ENCODE peak calls at places on chromosomes 6 and 20, in nine cellular contexts. M, J, P, Y, H, O, S, V and I are unnamed samples.

GRCh38 chr6:20719980-20720379 is 185.7 kb downstream of the CDKAL1 start:
- DNase-seq in M (no peak), J (no peak), P (no peak), Y (no peak), H (no peak), O (no peak), S (no peak), V (no peak), I (no peak)

GRCh38 chr6:113732384-113732966 is 124.7 kb upstream of the MARCKS start:
- DNase-seq in M (no peak), J (no peak), P (no peak), Y (peak), H (no peak), O (no peak), S (peak), V (no peak), I (no peak)

GRCh38 chr20:35288325-35289060 is 3.7 kb downstream of the FAM83C start:
- DNase-seq in M (no peak), J (no peak), P (no peak), Y (no peak), H (no peak), O (no peak), S (no peak), V (no peak), I (no peak)

GRCh38 chr6:24865161-24865560 is 66.4 kb upstream of the ARMH2 start:
- DNase-seq in M (no peak), J (no peak), P (no peak), Y (no peak), H (no peak), O (no peak), S (no peak), V (no peak), I (no peak)

GRCh38 chr6:82877213-82878195 is 188.1 kb downstream of the UBE3D start:
- DNase-seq in M (no peak), J (no peak), P (no peak), Y (no peak), H (no peak), O (no peak), S (peak), V (no peak), I (no peak)

GRCh38 chr20:22684763-22685443 is 100.5 kb upstream of the FOXA2 start:
- DNase-seq in M (no peak), J (no peak), P (no peak), Y (no peak), H (no peak), O (peak), S (no peak), V (no peak), I (no peak)

GRCh38 chr20:42530855-42531674 is 658.6 kb downstream of the PTPRT start:
- DNase-seq in M (no peak), J (peak), P (no peak), Y (no peak), H (no peak), O (peak), S (no peak), V (peak), I (peak)

GRCh38 chr6:167501831-167502385 is 177.0 kb downstream of the TTLL2 start:
- DNase-seq in M (no peak), J (no peak), P (no peak), Y (no peak), H (no peak), O (peak), S (no peak), V (peak), I (no peak)

GRCh38 chr6:41639556-41640371 is 1.5 kb downstream of the MDFI start:
- DNase-seq in M (no peak), J (no peak), P (no peak), Y (no peak), H (no peak), O (no peak), S (peak), V (peak), I (no peak)

GRCh38 chr6:144151010-144151727 is 852 bp downstream of the STX11 start:
- DNase-seq in M (no peak), J (peak), P (no peak), Y (no peak), H (no peak), O (peak), S (no peak), V (no peak), I (peak)

GRCh38 chr6:152270301-152270925 is 366.7 kb downstream of the SYNE1 start:
- DNase-seq in M (no peak), J (no peak), P (no peak), Y (no peak), H (no peak), O (peak), S (peak), V (no peak), I (no peak)

GRCh38 chr6:159217595-159218275 is 48.5 kb downstream of the FNDC1 start:
- DNase-seq in M (no peak), J (peak), P (no peak), Y (peak), H (no peak), O (peak), S (peak), V (peak), I (peak)

GRCh38 chr6:57421503-57421902 is 104.1 kb downstream of the PRIM2 start:
- DNase-seq in M (no peak), J (no peak), P (no peak), Y (no peak), H (no peak), O (no peak), S (peak), V (no peak), I (no peak)

GRCh38 chr6:167760979-167761793 is 65.5 kb upstream of the AFDN start:
- DNase-seq in M (peak), J (no peak), P (no peak), Y (no peak), H (no peak), O (no peak), S (peak), V (no peak), I (no peak)

GRCh38 chr20:47985092-47985850 is 200.0 kb upstream of the SULF2 start:
- DNase-seq in M (no peak), J (peak), P (no peak), Y (no peak), H (peak), O (peak), S (peak), V (peak), I (no peak)

GRCh38 chr20:63094767-63095499 is 88.2 kb upstream of the BHLHE23 start:
- DNase-seq in M (peak), J (no peak), P (no peak), Y (peak), H (no peak), O (no peak), S (no peak), V (peak), I (no peak)

GRCh38 chr20:38649275-38649891 is 47.8 kb downstream of the ARHGAP40 start:
- DNase-seq in M (no peak), J (peak), P (no peak), Y (peak), H (no peak), O (peak), S (peak), V (peak), I (peak)

GRCh38 chr20:62726716-62727583 is 18.3 kb downstream of the NTSR1 start:
- DNase-seq in M (peak), J (no peak), P (no peak), Y (no peak), H (no peak), O (no peak), S (no peak), V (no peak), I (no peak)

GRCh38 chr6:20919677-20920385 is 385.6 kb downstream of the CDKAL1 start:
- DNase-seq in M (no peak), J (no peak), P (no peak), Y (no peak), H (no peak), O (peak), S (peak), V (no peak), I (peak)

GRCh38 chr6:29702519-29703103 is 20.6 kb upstream of the HLA-F start:
- DNase-seq in M (no peak), J (peak), P (no peak), Y (peak), H (no peak), O (peak), S (no peak), V (peak), I (peak)

GRCh38 chr6:142376115-142376514 is 74.3 kb downstream of the ADGRG6 start:
- DNase-seq in M (no peak), J (no peak), P (no peak), Y (no peak), H (no peak), O (no peak), S (no peak), V (no peak), I (no peak)

GRCh38 chr6:466564-466963 is 75.0 kb downstream of the IRF4 start:
- DNase-seq in M (no peak), J (no peak), P (no peak), Y (no peak), H (no peak), O (no peak), S (no peak), V (no peak), I (no peak)

GRCh38 chr6:124490123-124490522 is 472.1 kb upstream of the RNF217 start:
- DNase-seq in M (no peak), J (no peak), P (no peak), Y (no peak), H (no peak), O (peak), S (peak), V (no peak), I (no peak)

GRCh38 chr6:30614044-30614842 is 2.8 kb downstream of the PPP1R10 start:
- DNase-seq in M (no peak), J (no peak), P (no peak), Y (no peak), H (no peak), O (no peak), S (no peak), V (no peak), I (no peak)

GRCh38 chr6:111361648-111362047 is 121.4 kb downstream of the REV3L start:
- DNase-seq in M (no peak), J (peak), P (no peak), Y (peak), H (no peak), O (peak), S (peak), V (peak), I (no peak)

GRCh38 chr20:49384437-49385434 is 97.7 kb downstream of the KCNB1 start:
- DNase-seq in M (peak), J (peak), P (peak), Y (peak), H (no peak), O (no peak), S (peak), V (peak), I (peak)

GRCh38 chr6:56475736-56476457 is 166.8 kb downstream of the DST start:
- DNase-seq in M (no peak), J (no peak), P (no peak), Y (no peak), H (no peak), O (no peak), S (peak), V (no peak), I (no peak)

GRCh38 chr6:8335896-8336295 is 99.4 kb downstream of the SLC35B3 start:
- DNase-seq in M (no peak), J (no peak), P (no peak), Y (no peak), H (no peak), O (no peak), S (no peak), V (no peak), I (no peak)

GRCh38 chr6:53054532-53054931 is 10.7 kb upstream of the FBXO9 start:
- DNase-seq in M (no peak), J (no peak), P (no peak), Y (no peak), H (no peak), O (no peak), S (no peak), V (no peak), I (no peak)

GRCh38 chr6:135851442-135852271 is at the start of gene PDE7B:
- DNase-seq in M (peak), J (peak), P (peak), Y (peak), H (peak), O (peak), S (peak), V (peak), I (peak)

GRCh38 chr20:4844766-4845465 is 123.2 kb downstream of the PRND start:
- DNase-seq in M (peak), J (no peak), P (no peak), Y (no peak), H (no peak), O (no peak), S (no peak), V (no peak), I (peak)

GRCh38 chr6:17583811-17584210 is 16.3 kb upstream of the FAM8A1 start:
- DNase-seq in M (no peak), J (no peak), P (no peak), Y (no peak), H (no peak), O (peak), S (peak), V (no peak), I (no peak)

GRCh38 chr6:144344651-144345050 is 59.5 kb downstream of the UTRN start:
- DNase-seq in M (no peak), J (peak), P (no peak), Y (no peak), H (no peak), O (no peak), S (no peak), V (no peak), I (no peak)

GRCh38 chr20:4563534-4563933 is 158.2 kb upstream of the PRND start:
- DNase-seq in M (no peak), J (no peak), P (no peak), Y (no peak), H (no peak), O (peak), S (peak), V (peak), I (no peak)

GRCh38 chr20:36848078-36848660 is 27.8 kb upstream of the TLDC2 start:
- DNase-seq in M (peak), J (no peak), P (peak), Y (no peak), H (peak), O (no peak), S (peak), V (no peak), I (no peak)

GRCh38 chr6:14841901-14842421 is 403.9 kb upstream of the JARID2 start:
- DNase-seq in M (no peak), J (no peak), P (peak), Y (no peak), H (peak), O (peak), S (peak), V (no peak), I (no peak)

GRCh38 chr6:42251500-42251899 is 33.8 kb upstream of the MRPS10 start:
- DNase-seq in M (no peak), J (no peak), P (no peak), Y (no peak), H (peak), O (no peak), S (peak), V (no peak), I (no peak)

GRCh38 chr6:133242761-133243590 is 1.8 kb downstream of the EYA4 start:
- DNase-seq in M (no peak), J (no peak), P (peak), Y (no peak), H (no peak), O (peak), S (no peak), V (peak), I (no peak)

GRCh38 chr20:53678315-53678989 is 84.8 kb upstream of the ZNF217 start:
- DNase-seq in M (no peak), J (no peak), P (no peak), Y (no peak), H (no peak), O (no peak), S (no peak), V (no peak), I (no peak)
- TF ChIP-seq CTCF in M (no peak), J (peak), P (no peak), Y (peak), H (no peak), O (no peak), S (no peak), V (no peak), I (no peak)

GRCh38 chr20:56631318-56631989 is 2.3 kb downstream of the TFAP2C start:
- DNase-seq in M (no peak), J (no peak), P (no peak), Y (no peak), H (no peak), O (no peak), S (no peak), V (no peak), I (no peak)

GRCh38 chr20:56631990-56632327 is 2.9 kb downstream of the TFAP2C start:
- DNase-seq in M (no peak), J (no peak), P (no peak), Y (no peak), H (no peak), O (no peak), S (no peak), V (no peak), I (no peak)

GRCh38 chr20:56629464-56630085 is 469 bp downstream of the TFAP2C start:
- DNase-seq in M (no peak), J (no peak), P (no peak), Y (no peak), H (no peak), O (no peak), S (no peak), V (no peak), I (peak)

GRCh38 chr20:56630086-56630493 is 984 bp downstream of the TFAP2C start:
- DNase-seq in M (no peak), J (no peak), P (no peak), Y (no peak), H (no peak), O (peak), S (peak), V (peak), I (peak)

GRCh38 chr20:56630506-56631317 is 1.6 kb downstream of the TFAP2C start:
- DNase-seq in M (no peak), J (no peak), P (no peak), Y (no peak), H (no peak), O (no peak), S (peak), V (peak), I (peak)
- TF ChIP-seq CTCF in M (no peak), J (no peak), P (no peak), Y (no peak), H (no peak), O (no peak), S (no peak), V (peak), I (no peak)

GRCh38 chr6:44257753-44258324 is 511 bp upstream of the SLC35B2 start:
- DNase-seq in M (no peak), J (no peak), P (no peak), Y (no peak), H (no peak), O (no peak), S (no peak), V (no peak), I (peak)
- TF ChIP-seq CTCF in M (no peak), J (peak), P (no peak), Y (no peak), H (no peak), O (no peak), S (peak), V (peak), I (no peak)

GRCh38 chr6:39003072-39003471 is 45.5 kb upstream of the GLP1R start:
- DNase-seq in M (no peak), J (no peak), P (no peak), Y (no peak), H (no peak), O (peak), S (no peak), V (no peak), I (no peak)
- TF ChIP-seq CTCF in M (no peak), J (peak), P (no peak), Y (no peak), H (no peak), O (peak), S (peak), V (peak), I (no peak)

DNA sequence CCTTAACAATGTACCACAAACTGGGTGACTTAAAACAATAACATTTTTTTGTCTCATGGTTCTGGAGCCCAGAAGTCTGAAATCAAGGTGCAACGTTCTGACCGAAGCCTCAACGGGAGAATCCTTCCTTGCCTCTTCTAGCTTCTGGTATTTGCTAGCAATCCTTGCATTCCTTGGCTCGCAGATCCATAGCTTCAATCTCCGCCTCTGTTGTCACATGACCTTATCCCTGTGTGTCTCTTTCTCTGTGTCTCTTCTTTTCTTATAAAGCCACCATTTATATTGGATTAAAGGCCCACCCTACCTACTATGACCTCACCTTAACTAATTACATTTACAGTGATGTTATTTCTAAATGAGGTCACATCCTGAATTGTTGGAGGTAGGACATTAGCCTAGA is 37.2 kb upstream of the DOK5 start:
- DNase-seq in M (no peak), J (no peak), P (no peak), Y (no peak), H (no peak), O (no peak), S (no peak), V (peak), I (no peak)
- TF ChIP-seq CTCF in M (no peak), J (no peak), P (no peak), Y (no peak), H (no peak), O (no peak), S (no peak), V (no peak), I (no peak)